ENCODE peak calls at places on chromosomes 11 and 22, in four cellular contexts. One of them, this sample, is unnamed.

GRCh38 chr22:22999473-22999872 is 70.8 kb upstream of the GNAZ start:
- DNase-seq in CD8-positive, alpha-beta T cell: no peak
- DNase-seq in activated CD4-positive, alpha-beta T cell treated with anti-CD3 and anti-CD28 coated beads for 1 hour: no peak
- DNase-seq in RPMI7951: no peak
- DNase-seq in this sample: no peak

GRCh38 chr11:6635082-6635932 is 16.1 kb upstream of the TPP1 start:
- DNase-seq in CD8-positive, alpha-beta T cell: no peak
- DNase-seq in activated CD4-positive, alpha-beta T cell treated with anti-CD3 and anti-CD28 coated beads for 1 hour: no peak
- DNase-seq in RPMI7951: peak
- DNase-seq in this sample: peak

GRCh38 chr11:91998466-91998865 is 226.2 kb upstream of the FAT3 start:
- DNase-seq in CD8-positive, alpha-beta T cell: no peak
- DNase-seq in activated CD4-positive, alpha-beta T cell treated with anti-CD3 and anti-CD28 coated beads for 1 hour: no peak
- DNase-seq in RPMI7951: no peak
- DNase-seq in this sample: no peak

GRCh38 chr11:132538642-132539041 is 993.7 kb downstream of the OPCML start:
- DNase-seq in CD8-positive, alpha-beta T cell: no peak
- DNase-seq in activated CD4-positive, alpha-beta T cell treated with anti-CD3 and anti-CD28 coated beads for 1 hour: no peak
- DNase-seq in RPMI7951: no peak
- DNase-seq in this sample: no peak

GRCh38 chr11:70193411-70194292 is 9.4 kb upstream of the FADD start:
- DNase-seq in CD8-positive, alpha-beta T cell: no peak
- DNase-seq in activated CD4-positive, alpha-beta T cell treated with anti-CD3 and anti-CD28 coated beads for 1 hour: no peak
- DNase-seq in RPMI7951: no peak
- DNase-seq in this sample: no peak

GRCh38 chr11:25860677-25861445 is 471.1 kb upstream of the ANO3 start:
- DNase-seq in CD8-positive, alpha-beta T cell: no peak
- DNase-seq in activated CD4-positive, alpha-beta T cell treated with anti-CD3 and anti-CD28 coated beads for 1 hour: no peak
- DNase-seq in RPMI7951: no peak
- DNase-seq in this sample: peak

GRCh38 chr11:3087821-3088800 is 30.9 kb upstream of the CARS1 start:
- DNase-seq in CD8-positive, alpha-beta T cell: no peak
- DNase-seq in activated CD4-positive, alpha-beta T cell treated with anti-CD3 and anti-CD28 coated beads for 1 hour: no peak
- DNase-seq in RPMI7951: peak
- DNase-seq in this sample: no peak

GRCh38 chr11:133957926-133958325 is 1.2 kb upstream of the IGSF9B start:
- DNase-seq in CD8-positive, alpha-beta T cell: no peak
- DNase-seq in activated CD4-positive, alpha-beta T cell treated with anti-CD3 and anti-CD28 coated beads for 1 hour: no peak
- DNase-seq in RPMI7951: no peak
- DNase-seq in this sample: no peak

GRCh38 chr22:28810839-28811491 is 10.6 kb upstream of the XBP1 start:
- DNase-seq in CD8-positive, alpha-beta T cell: peak
- DNase-seq in activated CD4-positive, alpha-beta T cell treated with anti-CD3 and anti-CD28 coated beads for 1 hour: no peak
- DNase-seq in RPMI7951: no peak
- DNase-seq in this sample: no peak

GRCh38 chr11:68928481-68928880 is 24.8 kb downstream of the IGHMBP2 start:
- DNase-seq in CD8-positive, alpha-beta T cell: no peak
- DNase-seq in activated CD4-positive, alpha-beta T cell treated with anti-CD3 and anti-CD28 coated beads for 1 hour: no peak
- DNase-seq in RPMI7951: no peak
- DNase-seq in this sample: no peak

GRCh38 chr11:72569966-72570892 is 104.0 kb downstream of the PDE2A start:
- DNase-seq in CD8-positive, alpha-beta T cell: no peak
- DNase-seq in activated CD4-positive, alpha-beta T cell treated with anti-CD3 and anti-CD28 coated beads for 1 hour: no peak
- DNase-seq in RPMI7951: peak
- DNase-seq in this sample: no peak

GRCh38 chr22:45511847-45512261 is 9.2 kb downstream of the FBLN1 start:
- DNase-seq in CD8-positive, alpha-beta T cell: no peak
- DNase-seq in activated CD4-positive, alpha-beta T cell treated with anti-CD3 and anti-CD28 coated beads for 1 hour: no peak
- DNase-seq in RPMI7951: peak
- DNase-seq in this sample: peak

GRCh38 chr11:124297921-124298320 is 15.8 kb downstream of the OR8D1 start:
- DNase-seq in CD8-positive, alpha-beta T cell: no peak
- DNase-seq in activated CD4-positive, alpha-beta T cell treated with anti-CD3 and anti-CD28 coated beads for 1 hour: no peak
- DNase-seq in RPMI7951: peak
- DNase-seq in this sample: no peak

GRCh38 chr11:19905280-19905853 is 192.7 kb downstream of the NAV2 start:
- DNase-seq in CD8-positive, alpha-beta T cell: no peak
- DNase-seq in activated CD4-positive, alpha-beta T cell treated with anti-CD3 and anti-CD28 coated beads for 1 hour: no peak
- DNase-seq in RPMI7951: peak
- DNase-seq in this sample: peak

GRCh38 chr11:35257287-35257686 is 118.3 kb downstream of the CD44 start:
- DNase-seq in CD8-positive, alpha-beta T cell: no peak
- DNase-seq in activated CD4-positive, alpha-beta T cell treated with anti-CD3 and anti-CD28 coated beads for 1 hour: no peak
- DNase-seq in RPMI7951: no peak
- DNase-seq in this sample: no peak

GRCh38 chr22:44828193-44828592 is 75.8 kb downstream of the ARHGAP8 start:
- DNase-seq in CD8-positive, alpha-beta T cell: no peak
- DNase-seq in activated CD4-positive, alpha-beta T cell treated with anti-CD3 and anti-CD28 coated beads for 1 hour: no peak
- DNase-seq in RPMI7951: no peak
- DNase-seq in this sample: no peak

GRCh38 chr11:75773595-75774353 is 5.2 kb downstream of the DGAT2 start:
- DNase-seq in CD8-positive, alpha-beta T cell: no peak
- DNase-seq in activated CD4-positive, alpha-beta T cell treated with anti-CD3 and anti-CD28 coated beads for 1 hour: no peak
- DNase-seq in RPMI7951: no peak
- DNase-seq in this sample: no peak

GRCh38 chr11:130531061-130531460 is 82.6 kb downstream of the ADAMTS15 start:
- DNase-seq in CD8-positive, alpha-beta T cell: no peak
- DNase-seq in activated CD4-positive, alpha-beta T cell treated with anti-CD3 and anti-CD28 coated beads for 1 hour: no peak
- DNase-seq in RPMI7951: peak
- DNase-seq in this sample: no peak

GRCh38 chr11:7353100-7353499 is 101.4 kb downstream of the SYT9 start:
- DNase-seq in CD8-positive, alpha-beta T cell: no peak
- DNase-seq in activated CD4-positive, alpha-beta T cell treated with anti-CD3 and anti-CD28 coated beads for 1 hour: no peak
- DNase-seq in RPMI7951: peak
- DNase-seq in this sample: no peak

GRCh38 chr11:65978391-65979238 is 17.1 kb downstream of the SART1 start:
- DNase-seq in CD8-positive, alpha-beta T cell: no peak
- DNase-seq in activated CD4-positive, alpha-beta T cell treated with anti-CD3 and anti-CD28 coated beads for 1 hour: no peak
- DNase-seq in RPMI7951: no peak
- DNase-seq in this sample: no peak

GRCh38 chr22:35467788-35468187 is 67.8 kb downstream of the MCM5 start:
- DNase-seq in CD8-positive, alpha-beta T cell: no peak
- DNase-seq in activated CD4-positive, alpha-beta T cell treated with anti-CD3 and anti-CD28 coated beads for 1 hour: no peak
- DNase-seq in RPMI7951: peak
- DNase-seq in this sample: peak

GRCh38 chr11:116819049-116819448 is 4.1 kb downstream of the APOA4 start:
- DNase-seq in CD8-positive, alpha-beta T cell: no peak
- DNase-seq in activated CD4-positive, alpha-beta T cell treated with anti-CD3 and anti-CD28 coated beads for 1 hour: no peak
- DNase-seq in RPMI7951: no peak
- DNase-seq in this sample: no peak

This sample was measured in myocyte.